ENCODE peak calls at places on chromosomes 4 and X, in eight cellular contexts. C, F, B, O, R, G, X and S are unnamed samples.

GRCh38 chrX:39827959-39828358 is 269.8 kb downstream of the BCOR start:
- DNase-seq in C (no peak), F (peak; percentile 81), B (peak; percentile 65), O (no peak), R (no peak), G (no peak), X (no peak), S (peak; percentile 60)

GRCh38 chrX:155819966-155820491 is 61.1 kb upstream of the VAMP7 start:
- DNase-seq in C (peak; percentile 93), F (peak; percentile 56), B (peak; percentile 68), O (peak; percentile 79), R (peak; percentile 85), G (peak; percentile 88), X (no peak), S (peak; percentile 76)

GRCh38 chr4:27000820-27001219 is 140.2 kb downstream of the STIM2 start:
- DNase-seq in C (peak; percentile 38), F (peak; percentile 46), B (peak; percentile 47), O (no peak), R (no peak), G (peak; percentile 15), X (no peak), S (no peak)

GRCh38 chr4:78510681-78511080 is 40.9 kb upstream of the ANXA3 start:
- DNase-seq in C (no peak), F (no peak), B (no peak), O (no peak), R (no peak), G (no peak), X (no peak), S (no peak)

GRCh38 chr4:24488399-24489164 is 95.8 kb downstream of the DHX15 start:
- DNase-seq in C (peak; percentile 69), F (peak; percentile 31), B (peak; percentile 70), O (peak; percentile 40), R (peak; percentile 62), G (peak; percentile 33), X (no peak), S (peak; percentile 50)

GRCh38 chr4:24645765-24646550 is 61.6 kb upstream of the DHX15 start:
- DNase-seq in C (no peak), F (no peak), B (no peak), O (no peak), R (no peak), G (no peak), X (no peak), S (no peak)

GRCh38 chr4:188439641-188440311 is 300.5 kb downstream of the TRIML1 start:
- DNase-seq in C (peak; percentile 86), F (no peak), B (no peak), O (no peak), R (peak; percentile 38), G (peak; percentile 86), X (no peak), S (no peak)

GRCh38 chrX:66672106-66672505 is 33.2 kb upstream of the EDA2R start:
- DNase-seq in C (peak; percentile 56), F (no peak), B (no peak), O (no peak), R (peak; percentile 17), G (peak; percentile 11), X (no peak), S (no peak)

GRCh38 chr4:106868381-106869035 is 167.6 kb downstream of the DKK2 start:
- DNase-seq in C (peak; percentile 72), F (no peak), B (no peak), O (peak; percentile 66), R (no peak), G (peak; percentile 62), X (no peak), S (no peak)

GRCh38 chr4:54525602-54526001 is 132.2 kb upstream of the KIT start:
- DNase-seq in C (peak; percentile 81), F (no peak), B (no peak), O (peak; percentile 85), R (peak; percentile 91), G (peak; percentile 88), X (no peak), S (no peak)

DNA sequence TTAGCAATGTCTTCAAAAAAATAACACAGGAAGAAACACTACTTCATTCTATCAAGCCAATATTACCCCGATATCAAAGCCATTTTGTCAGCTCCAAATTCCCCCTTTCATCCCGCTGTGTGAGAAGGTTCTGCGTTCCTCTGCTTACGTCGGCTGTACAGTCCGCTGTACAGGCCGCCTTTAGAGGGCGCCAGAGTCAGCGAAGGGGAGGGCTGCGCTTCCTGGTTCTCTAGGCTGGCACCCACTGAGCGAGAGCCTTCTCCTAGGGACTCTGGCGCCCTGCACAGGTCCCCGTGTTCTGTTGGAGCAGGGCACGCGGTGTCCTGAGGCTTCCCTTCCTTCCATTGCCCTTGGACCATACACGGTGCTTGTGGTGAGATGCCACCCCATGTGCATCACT is 25.3 kb upstream of the CT45A1 start:
- DNase-seq in C (no peak), F (peak; percentile 2), B (no peak), O (no peak), R (no peak), G (no peak), X (no peak), S (no peak)
- TF ChIP-seq CTCF in C (no peak), F (no peak), B (peak; percentile 15), O (no peak), R (no peak), G (peak; percentile 33), X (no peak), S (no peak)

GRCh38 chr4:147368948-147369347 is 111.9 kb upstream of the EDNRA start:
- DNase-seq in C (peak; percentile 28), F (no peak), B (no peak), O (peak; percentile 66), R (peak; percentile 66), G (no peak), X (no peak), S (no peak)

GRCh38 chr4:147370881-147371280 is 110.0 kb upstream of the EDNRA start:
- DNase-seq in C (peak; percentile 59), F (no peak), B (no peak), O (no peak), R (no peak), G (peak; percentile 48), X (no peak), S (peak; percentile 57)

GRCh38 chr4:147367841-147368385 is 113.0 kb upstream of the EDNRA start:
- DNase-seq in C (peak; percentile 38), F (no peak), B (no peak), O (peak; percentile 59), R (no peak), G (no peak), X (no peak), S (no peak)

GRCh38 chr4:147371661-147372060 is 109.2 kb upstream of the EDNRA start:
- DNase-seq in C (peak; percentile 91), F (no peak), B (no peak), O (peak; percentile 81), R (peak; percentile 75), G (peak; percentile 93), X (no peak), S (no peak)

DNA sequence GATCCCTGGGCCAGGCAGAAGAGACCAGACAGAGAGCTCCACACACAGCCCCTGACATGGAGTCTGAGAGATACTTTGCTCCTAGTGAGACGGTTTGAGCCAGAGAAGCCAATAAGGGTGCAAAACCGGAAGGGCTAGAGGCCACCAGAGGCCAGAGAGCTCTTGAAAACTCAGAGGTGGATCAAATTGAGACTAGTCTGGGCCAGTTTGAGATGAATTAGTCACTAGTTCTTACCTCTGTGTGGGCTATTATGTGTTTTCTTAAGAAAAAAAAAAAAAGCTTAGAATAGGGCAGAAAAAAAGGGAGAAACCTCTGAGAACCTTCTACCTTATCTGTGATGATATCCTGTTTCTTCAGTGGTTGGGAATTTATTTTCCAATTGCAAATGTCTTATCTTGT is 110.4 kb upstream of the EDNRA start:
- DNase-seq in C (peak; percentile 80), F (no peak), B (no peak), O (peak; percentile 81), R (peak; percentile 43), G (peak; percentile 88), X (no peak), S (no peak)
- TF ChIP-seq CTCF in C (no peak), F (no peak), B (no peak), O (no peak), R (no peak), G (no peak), X (no peak), S (no peak)

GRCh38 chr4:108716340-108716739 is 46.5 kb downstream of the ETNPPL start:
- DNase-seq in C (no peak), F (no peak), B (no peak), O (no peak), R (no peak), G (no peak), X (no peak), S (no peak)

GRCh38 chr4:108717386-108717785 is 45.5 kb downstream of the ETNPPL start:
- DNase-seq in C (peak; percentile 24), F (no peak), B (no peak), O (no peak), R (no peak), G (no peak), X (no peak), S (no peak)

GRCh38 chr4:108709722-108710121 is 53.1 kb downstream of the ETNPPL start:
- DNase-seq in C (no peak), F (no peak), B (no peak), O (no peak), R (no peak), G (no peak), X (no peak), S (no peak)

GRCh38 chr4:108709234-108709633 is 53.6 kb downstream of the ETNPPL start:
- DNase-seq in C (no peak), F (no peak), B (no peak), O (no peak), R (no peak), G (no peak), X (no peak), S (no peak)

DNA sequence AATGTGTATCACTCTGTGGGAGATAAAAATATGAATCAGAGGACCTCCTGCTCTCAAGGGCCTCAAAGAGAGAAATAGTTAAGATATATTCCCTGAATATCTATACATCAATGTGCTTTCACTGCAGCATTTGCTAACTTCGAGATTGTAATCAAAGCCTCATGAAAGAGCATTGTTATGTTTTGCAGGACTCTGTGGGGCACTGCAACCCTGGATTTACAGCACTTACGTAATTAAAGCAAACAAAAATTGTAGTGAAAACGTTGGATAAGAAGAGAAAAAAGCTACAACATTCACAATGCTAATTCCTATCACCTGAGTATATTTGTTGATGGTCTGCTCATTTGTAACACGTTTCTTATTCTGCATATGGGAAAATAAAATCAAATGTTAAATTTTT is 48.0 kb downstream of the ETNPPL start:
- DNase-seq in C (no peak), F (no peak), B (no peak), O (no peak), R (no peak), G (no peak), X (no peak), S (no peak)
- TF ChIP-seq CTCF in C (no peak), F (no peak), B (no peak), O (no peak), R (no peak), G (no peak), X (no peak), S (no peak)

DNA sequence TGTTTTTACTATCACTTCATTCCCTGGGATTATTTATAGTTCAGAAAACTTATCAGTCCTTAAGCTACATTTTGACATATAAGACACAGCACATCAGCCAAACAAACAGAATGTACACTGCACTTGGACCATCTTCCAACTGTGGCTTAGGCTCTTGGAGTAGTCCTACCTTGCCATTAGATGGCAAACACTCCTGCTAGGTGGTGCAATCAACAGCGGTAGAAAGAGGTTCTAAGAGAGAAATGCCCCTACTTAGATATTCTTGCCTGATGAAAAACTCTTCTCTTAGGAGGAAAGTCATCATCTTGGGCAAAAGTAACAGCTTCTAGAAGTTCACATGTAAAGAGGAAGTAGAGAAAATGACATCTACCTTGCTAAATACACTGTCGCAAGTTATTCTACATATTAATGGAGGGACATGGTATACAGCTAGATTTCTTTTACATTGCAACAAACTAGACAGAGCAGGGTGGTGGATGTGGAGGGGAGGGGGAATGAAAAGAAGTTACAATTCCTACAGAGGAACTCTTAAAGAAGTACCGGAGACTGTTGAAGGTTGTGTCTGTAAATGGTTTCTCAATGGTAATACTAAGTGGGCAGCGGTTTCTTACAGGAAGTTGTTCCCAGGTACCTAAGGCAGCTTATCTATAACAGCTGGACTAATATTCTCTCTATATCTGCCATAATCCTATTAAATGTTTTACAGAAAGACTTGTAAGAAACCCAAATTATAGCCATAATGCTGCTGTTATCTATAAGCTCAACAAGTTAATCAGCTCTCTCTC is 8.1 kb upstream of the STPG2 start:
- DNase-seq in C (no peak), F (peak; percentile 6), B (no peak), O (no peak), R (no peak), G (no peak), X (no peak), S (no peak)
- TF ChIP-seq CTCF in C (no peak), F (no peak), B (no peak), O (no peak), R (no peak), G (no peak), X (no peak), S (no peak)